ENCODE peak calls at places on chromosomes 6 and 20, in nine cellular contexts. P is HCT116, I is GM12892, N is upper lobe of left lung, F is sigmoid colon, D is breast epithelium, B is transverse colon, T is spleen, K is GM12878. W is an unnamed sample.
A peak's percentile ranks its signal among the peaks of the same experiment; 100 is the strongest.

GRCh38 chr6:66735106-66735890 is 1028.3 kb upstream of the EYS start:
- DNase-seq in F (no peak), K (no peak), N (no peak), I (no peak), D (no peak), T (no peak), B (no peak), P (no peak), W (no peak)

GRCh38 chr6:127100510-127101140 is 17.8 kb upstream of the RSPO3 start:
- DNase-seq in B (no peak), K (no peak), P (no peak), D (no peak), I (no peak), N (no peak), T (no peak), F (no peak), W (no peak)

GRCh38 chr6:79404261-79404660 is 133.0 kb downstream of the LCA5 start:
- DNase-seq in I (no peak), K (no peak), T (no peak), N (no peak), B (no peak), D (no peak), P (no peak), F (no peak), W (no peak)

GRCh38 chr6:170393807-170394399 is 87.3 kb downstream of the FAM120B start:
- DNase-seq in B (no peak), F (no peak), N (no peak), D (no peak), T (no peak), P (no peak), K (no peak), I (no peak), W (no peak)

GRCh38 chr20:48282591-48283228 is 497.4 kb upstream of the SULF2 start:
- DNase-seq in K (no peak), T (no peak), D (no peak), B (no peak), F (no peak), I (no peak), P (no peak), N (no peak), W (no peak)

GRCh38 chr6:70846207-70846835 is 110.5 kb downstream of the B3GAT2 start:
- DNase-seq in D (no peak), K (no peak), I (no peak), B (no peak), P (no peak), T (no peak), F (no peak), N (no peak), W (no peak)

GRCh38 chr6:129104560-129104959 is 221.6 kb downstream of the LAMA2 start:
- DNase-seq in B (no peak), D (no peak), N (no peak), K (no peak), F (no peak), I (no peak), T (no peak), P (no peak), W (no peak)

GRCh38 chr6:52162940-52163908 is 23.0 kb upstream of the IL17A start:
- DNase-seq in B (no peak), D (no peak), T (no peak), K (no peak), N (no peak), P (peak; percentile 54), I (no peak), F (no peak), W (no peak)

GRCh38 chr6:98842489-98843180 is 8.3 kb downstream of the POU3F2 start:
- DNase-seq in P (no peak), B (no peak), T (peak; percentile 73), K (no peak), F (peak; percentile 60), D (no peak), N (peak; percentile 76), I (no peak), W (no peak)

GRCh38 chr6:42128460-42129359 is 13.7 kb downstream of the C6orf132 start:
- DNase-seq in K (no peak), B (no peak), T (peak; percentile 80), P (no peak), D (no peak), F (no peak), I (no peak), N (no peak), W (no peak)

GRCh38 chr20:48191200-48191599 is 405.9 kb upstream of the SULF2 start:
- DNase-seq in F (no peak), T (no peak), I (no peak), D (no peak), K (no peak), B (no peak), P (no peak), N (no peak), W (no peak)

GRCh38 chr6:68761985-68762384 is 126.9 kb downstream of the ADGRB3 start:
- DNase-seq in K (no peak), N (no peak), F (no peak), B (no peak), I (no peak), T (no peak), P (no peak), D (no peak), W (no peak)

GRCh38 chr6:115133790-115134189 is 791.0 kb upstream of the HS3ST5 start:
- DNase-seq in D (no peak), P (no peak), F (no peak), T (no peak), I (no peak), K (no peak), N (no peak), B (no peak), W (no peak)

GRCh38 chr6:139970591-139970991 is 596.1 kb upstream of the CITED2 start:
- DNase-seq in D (no peak), B (no peak), P (no peak), K (no peak), N (no peak), T (no peak), F (no peak), I (no peak), W (no peak)

GRCh38 chr20:62918137-62918536 is 8.2 kb downstream of the DIDO1 start:
- DNase-seq in F (no peak), D (no peak), I (no peak), B (no peak), T (no peak), N (no peak), K (no peak), P (no peak), W (no peak)

GRCh38 chr6:63458480-63459115 is 113.7 kb upstream of the LOC128125822 start:
- DNase-seq in P (no peak), N (no peak), T (no peak), K (peak; percentile 9), B (no peak), F (no peak), D (no peak), I (no peak), W (no peak)
- TF ChIP-seq POLR2A in P (no peak), N (no peak), T (no peak), K (no peak), B (no peak), F (no peak), D (no peak), I (no peak), W (no peak)

GRCh38 chr20:37418591-37418990 is 72.7 kb downstream of the SRC start:
- DNase-seq in T (no peak), N (no peak), B (no peak), K (no peak), I (no peak), F (no peak), D (no peak), P (no peak), W (no peak)
- TF ChIP-seq POLR2AphosphoS5 in T (no peak), N (no peak), B (no peak), K (no peak), I (no peak), F (no peak), D (no peak), P (no peak), W (no peak)

GRCh38 chr6:20338160-20338559 is 63.5 kb upstream of the E2F3 start:
- DNase-seq in D (no peak), N (no peak), T (no peak), K (no peak), P (no peak), I (no peak), F (no peak), B (no peak), W (no peak)

GRCh38 chr6:20341564-20341963 is 60.1 kb upstream of the E2F3 start:
- DNase-seq in F (no peak), D (no peak), N (no peak), I (no peak), T (no peak), P (no peak), B (no peak), K (no peak), W (peak; percentile 18)

GRCh38 chr6:20340459-20340858 is 61.2 kb upstream of the E2F3 start:
- DNase-seq in F (no peak), N (no peak), B (no peak), K (no peak), D (no peak), T (no peak), P (no peak), I (no peak), W (no peak)

GRCh38 chr6:20335872-20336271 is 65.8 kb upstream of the E2F3 start:
- DNase-seq in B (no peak), F (no peak), K (no peak), D (no peak), N (no peak), P (no peak), I (no peak), T (no peak), W (no peak)

GRCh38 chr6:20340056-20340455 is 61.6 kb upstream of the E2F3 start:
- DNase-seq in D (no peak), K (no peak), I (no peak), T (no peak), F (no peak), B (no peak), N (no peak), P (no peak), W (no peak)
- TF ChIP-seq POLR2A in D (no peak), K (no peak), I (no peak), T (no peak), F (no peak), B (no peak), N (no peak), P (no peak), W (no peak)

GRCh38 chr20:3876676-3877075 is 12.5 kb upstream of the PANK2 start:
- DNase-seq in T (no peak), D (no peak), P (no peak), I (no peak), F (no peak), K (no peak), B (no peak), N (no peak), W (no peak)

GRCh38 chr20:3874194-3874824 is 14.9 kb upstream of the PANK2 start:
- DNase-seq in F (no peak), D (no peak), N (no peak), T (no peak), I (no peak), K (no peak), P (no peak), B (no peak), W (no peak)

GRCh38 chr20:3871549-3872265 is 17.5 kb upstream of the PANK2 start:
- DNase-seq in I (no peak), K (no peak), D (no peak), B (no peak), F (no peak), T (no peak), N (no peak), P (no peak), W (no peak)

GRCh38 chr20:3873507-3873906 is 15.7 kb upstream of the PANK2 start:
- DNase-seq in D (no peak), B (no peak), P (no peak), I (no peak), K (no peak), F (no peak), N (no peak), T (no peak), W (no peak)

GRCh38 chr20:3875378-3875974 is 13.7 kb upstream of the PANK2 start:
- DNase-seq in T (no peak), P (no peak), N (no peak), B (no peak), D (no peak), K (no peak), I (no peak), F (no peak), W (no peak)
- TF ChIP-seq POLR2AphosphoS5 in T (no peak), P (no peak), N (no peak), B (no peak), D (no peak), K (no peak), I (no peak), F (no peak), W (no peak)

W was measured in prostate gland.